ENCODE peak calls at places on chromosome 19, in five cellular contexts. V, B, I, R and T are unnamed samples.

GRCh38 chr19:54431255-54431838 is 16.1 kb downstream of the TTYH1 start:
- DNase-seq in V (peak; percentile 41), B (peak; percentile 85), I (no peak), R (peak; percentile 90), T (no peak)

GRCh38 chr19:511101-511841 is 4.0 kb downstream of the TPGS1 start:
- DNase-seq in V (peak; percentile 72), B (no peak), I (no peak), R (no peak), T (no peak)

GRCh38 chr19:38228005-38228377 is 4.0 kb upstream of the DPF1 start:
- DNase-seq in V (no peak), B (no peak), I (no peak), R (no peak), T (no peak)

GRCh38 chr19:52590728-52591127 is 20.6 kb downstream of the ZNF701 start:
- DNase-seq in V (no peak), B (no peak), I (no peak), R (no peak), T (no peak)

GRCh38 chr19:36128392-36128736 is 11.5 kb upstream of the CAPNS1 start:
- DNase-seq in V (no peak), B (peak; percentile 71), I (peak; percentile 39), R (no peak), T (no peak)

GRCh38 chr19:46471116-46471733 is at the start of gene PNMA8A:
- DNase-seq in V (peak; percentile 83), B (peak; percentile 65), I (peak; percentile 75), R (peak; percentile 95), T (no peak)

GRCh38 chr19:9321338-9321737 is 2.6 kb upstream of the ZNF559 start:
- DNase-seq in V (no peak), B (no peak), I (no peak), R (peak; percentile 70), T (no peak)

GRCh38 chr19:37999309-38000213 is 92.6 kb downstream of the SIPA1L3 start:
- DNase-seq in V (peak; percentile 97), B (no peak), I (peak; percentile 30), R (peak; percentile 91), T (no peak)

GRCh38 chr19:2273356-2274184 is 8.4 kb downstream of the PEAK3 start:
- DNase-seq in V (peak; percentile 65), B (peak; percentile 79), I (peak; percentile 82), R (peak; percentile 93), T (peak; percentile 68)

GRCh38 chr19:50909240-50910070 is 1.7 kb downstream of the KLK4 start:
- DNase-seq in V (peak; percentile 13), B (no peak), I (peak; percentile 22), R (no peak), T (no peak)

GRCh38 chr19:9936151-9937000 is at the start of gene OLFM2:
- DNase-seq in V (no peak), B (no peak), I (peak; percentile 42), R (peak; percentile 75), T (no peak)

GRCh38 chr19:10019246-10019645 is 6.0 kb downstream of the RDH8 start:
- DNase-seq in V (no peak), B (no peak), I (no peak), R (no peak), T (no peak)

GRCh38 chr19:48806818-48807589 is 3.8 kb downstream of the BCAT2 start:
- DNase-seq in V (peak; percentile 63), B (peak; percentile 89), I (no peak), R (peak; percentile 68), T (no peak)

GRCh38 chr19:8452446-8453123 is 7.8 kb downstream of the HNRNPM start:
- DNase-seq in V (no peak), B (no peak), I (no peak), R (no peak), T (no peak)

GRCh38 chr19:543912-544608 is at the start of gene GZMM:
- DNase-seq in V (no peak), B (no peak), I (no peak), R (peak; percentile 79), T (no peak)

GRCh38 chr19:46659151-46660007 is 1.6 kb downstream of the DACT3 start:
- DNase-seq in V (peak; percentile 17), B (peak; percentile 60), I (peak; percentile 39), R (peak; percentile 85), T (no peak)

GRCh38 chr19:5831152-5831551 is 8.3 kb downstream of the FUT6 start:
- DNase-seq in V (no peak), B (no peak), I (no peak), R (no peak), T (no peak)

GRCh38 chr19:53102701-53103140 is 501 bp downstream of the ZNF160 start:
- DNase-seq in V (peak; percentile 44), B (peak; percentile 57), I (peak; percentile 50), R (peak; percentile 77), T (no peak)

GRCh38 chr19:48249502-48250014 is 6.2 kb downstream of the CARD8 start:
- DNase-seq in V (peak; percentile 58), B (peak; percentile 64), I (peak; percentile 42), R (no peak), T (peak; percentile 73)

GRCh38 chr19:2166741-2167738 is 3.3 kb downstream of the DOT1L start:
- DNase-seq in V (peak; percentile 67), B (peak; percentile 96), I (peak; percentile 88), R (peak; percentile 92), T (no peak)

GRCh38 chr19:54351474-54351873 is 12.5 kb upstream of the LILRA4 start:
- DNase-seq in V (no peak), B (no peak), I (no peak), R (no peak), T (no peak)

GRCh38 chr19:2115324-2115723 is 18.6 kb downstream of the IZUMO4 start:
- DNase-seq in V (no peak), B (no peak), I (no peak), R (no peak), T (no peak)

GRCh38 chr19:7986321-7987083 is 18.9 kb downstream of the ELAVL1 start:
- DNase-seq in V (peak; percentile 68), B (no peak), I (no peak), R (no peak), T (no peak)

GRCh38 chr19:31975461-31975860 is 369.9 kb upstream of the ZNF507 start:
- DNase-seq in V (no peak), B (no peak), I (no peak), R (no peak), T (no peak)

DNA sequence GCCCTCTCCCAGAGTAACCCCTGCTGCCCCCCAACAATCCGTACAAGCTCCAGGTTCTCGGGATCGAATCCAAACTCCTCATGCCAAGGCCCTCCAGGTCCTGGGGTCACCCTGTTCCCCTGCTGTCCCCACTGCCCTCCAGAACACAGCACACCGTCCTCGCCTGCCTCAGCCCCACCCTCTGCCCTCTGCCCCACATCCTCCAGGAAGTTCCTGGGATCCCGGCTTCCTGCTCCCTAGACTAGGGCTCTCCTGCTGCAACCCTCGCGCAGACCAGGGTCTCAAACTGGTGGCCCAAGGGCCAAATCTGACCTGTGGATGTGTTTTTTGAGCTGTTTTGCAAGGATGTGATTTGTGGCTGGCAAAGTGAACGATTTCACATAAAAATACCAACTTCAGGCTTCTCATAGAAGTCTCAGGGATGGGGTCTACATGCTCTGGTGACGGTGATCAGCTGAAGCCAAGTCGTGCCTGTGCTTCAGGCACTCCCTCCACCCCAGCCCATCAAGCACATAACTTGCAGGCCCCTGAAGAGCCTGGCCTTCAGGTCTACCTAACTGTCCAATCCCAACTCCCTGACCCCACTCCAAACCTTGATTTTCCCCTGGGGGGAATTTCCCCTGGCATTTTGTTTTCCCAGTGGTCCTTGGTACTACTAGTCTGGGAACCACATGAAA is 1.8 kb downstream of the RABAC1 start:
- DNase-seq in V (no peak), B (no peak), I (no peak), R (no peak), T (no peak)
- H3K4me3 ChIP-seq in V (peak overlapping the region; percentile 93), B (no peak overlapping the region), I (no peak overlapping the region), R (no peak overlapping the region), T (no peak overlapping the region)

GRCh38 chr19:17340871-17341357 is 3.6 kb downstream of the GTPBP3 start:
- DNase-seq in V (no peak), B (peak; percentile 80), I (no peak), R (no peak), T (no peak)
- TF ChIP-seq CTCF in V (no peak), B (peak; percentile 21), I (no peak), R (no peak), T (no peak)

GRCh38 chr19:4390017-4390861 is 10.1 kb downstream of the SH3GL1 start:
- DNase-seq in V (peak; percentile 73), B (peak; percentile 72), I (no peak), R (peak; percentile 68), T (no peak)
- H3K4me3 ChIP-seq in V (peak overlapping the region; percentile 29), B (peak overlapping the region; percentile 36), I (peak overlapping the region; percentile 13), R (peak overlapping the region; percentile 7), T (no peak overlapping the region)

GRCh38 chr19:19404879-19405860 is at the start of gene GATAD2A:
- DNase-seq in V (peak; percentile 93), B (peak; percentile 98), I (peak; percentile 96), R (peak; percentile 98), T (peak; percentile 40)

GRCh38 chr19:19405919-19406877 is 723 bp downstream of the GATAD2A start:
- DNase-seq in V (peak; percentile 52), B (peak; percentile 68), I (peak; percentile 61), R (peak; percentile 88), T (no peak)

GRCh38 chr19:19409235-19410030 is 4.0 kb downstream of the GATAD2A start:
- DNase-seq in V (no peak), B (no peak), I (no peak), R (no peak), T (no peak)

GRCh38 chr19:19407640-19407933 is 2.1 kb downstream of the GATAD2A start:
- DNase-seq in V (no peak), B (no peak), I (no peak), R (no peak), T (no peak)

GRCh38 chr19:19406878-19407639 is 1.6 kb downstream of the GATAD2A start:
- DNase-seq in V (peak; percentile 55), B (no peak), I (no peak), R (no peak), T (no peak)
- TF ChIP-seq CTCF in V (peak; percentile 49), B (peak; percentile 3), I (no peak), R (peak; percentile 39), T (peak; percentile 40)